ENCODE peak calls at places on chromosome 22, in four cellular contexts. B is cardiac muscle cell, X is foreskin fibroblast, H is mucosa of descending colon. E is an unnamed sample.

GRCh38 chr22:45254789-45255261 is 14.1 kb upstream of the KIAA0930 start:
- DNase-seq in B (no peak), X (no peak), H (no peak), E (no peak)

GRCh38 chr22:22920104-22920654 is 32.6 kb downstream of the IGLL5 start:
- DNase-seq in B (no peak), X (no peak), H (no peak), E (no peak)

GRCh38 chr22:47245286-47245685 is 482.8 kb downstream of the TBC1D22A start:
- DNase-seq in B (no peak), X (no peak), H (no peak), E (no peak)

GRCh38 chr22:41415554-41415953 is 31.0 kb downstream of the TOB2 start:
- DNase-seq in B (no peak), X (no peak), H (no peak), E (no peak)

GRCh38 chr22:37581534-37581933 is 1.6 kb upstream of the LGALS2 start:
- DNase-seq in B (no peak), X (no peak), H (peak), E (no peak)

GRCh38 chr22:47146941-47147340 is 384.5 kb downstream of the TBC1D22A start:
- DNase-seq in B (no peak), X (no peak), H (no peak), E (no peak)

GRCh38 chr22:30324008-30324730 is 2.6 kb downstream of the TBC1D10A start:
- DNase-seq in B (no peak), X (peak), H (no peak), E (no peak)

GRCh38 chr22:46328066-46328465 is 7.4 kb upstream of the TRMU start:
- DNase-seq in B (no peak), X (no peak), H (no peak), E (no peak)

GRCh38 chr22:37226514-37226913 is 14.2 kb upstream of the SSTR3 start:
- DNase-seq in B (no peak), X (no peak), H (no peak), E (no peak)

GRCh38 chr22:44188986-44189630 is 8.4 kb downstream of the PARVG start:
- DNase-seq in B (no peak), X (no peak), H (peak), E (no peak)

GRCh38 chr22:37759281-37759680 is 48.5 kb upstream of the GCAT start:
- DNase-seq in B (no peak), X (no peak), H (no peak), E (no peak)

GRCh38 chr22:23068832-23069385 is 1.4 kb upstream of the GNAZ start:
- DNase-seq in B (no peak), X (no peak), H (peak), E (no peak)

GRCh38 chr22:46725096-46725495 is 13.0 kb downstream of the CERK start:
- DNase-seq in B (no peak), X (no peak), H (no peak), E (no peak)

GRCh38 chr22:23847991-23848864 is 9.4 kb upstream of the DERL3 start:
- DNase-seq in B (peak), X (peak), H (peak), E (no peak)

GRCh38 chr22:19125474-19126308 is 3.5 kb upstream of the DGCR2 start:
- DNase-seq in B (no peak), X (no peak), H (no peak), E (no peak)

GRCh38 chr22:40855960-40856512 is 403 bp downstream of the ST13 start:
- DNase-seq in B (peak), X (peak), H (no peak), E (no peak)

GRCh38 chr22:36010913-36011312 is 17.7 kb downstream of the RBFOX2 start:
- DNase-seq in B (no peak), X (peak), H (no peak), E (no peak)

GRCh38 chr22:18110194-18110943 is at the start of gene TUBA8:
- DNase-seq in B (peak), X (peak), H (no peak), E (no peak)

GRCh38 chr22:44906248-44906936 is 103.4 kb downstream of the PHF21B start:
- DNase-seq in B (no peak), X (no peak), H (no peak), E (no peak)

GRCh38 chr22:44939451-44939850 is 70.4 kb downstream of the PHF21B start:
- DNase-seq in B (no peak), X (no peak), H (peak), E (no peak)

GRCh38 chr22:25405854-25406509 is 158.5 kb upstream of the GRK3 start:
- DNase-seq in B (no peak), X (no peak), H (no peak), E (no peak)

GRCh38 chr22:38924197-38924952 is 33.0 kb upstream of the APOBEC3A start:
- DNase-seq in B (peak), X (peak), H (peak), E (peak)

DNA sequence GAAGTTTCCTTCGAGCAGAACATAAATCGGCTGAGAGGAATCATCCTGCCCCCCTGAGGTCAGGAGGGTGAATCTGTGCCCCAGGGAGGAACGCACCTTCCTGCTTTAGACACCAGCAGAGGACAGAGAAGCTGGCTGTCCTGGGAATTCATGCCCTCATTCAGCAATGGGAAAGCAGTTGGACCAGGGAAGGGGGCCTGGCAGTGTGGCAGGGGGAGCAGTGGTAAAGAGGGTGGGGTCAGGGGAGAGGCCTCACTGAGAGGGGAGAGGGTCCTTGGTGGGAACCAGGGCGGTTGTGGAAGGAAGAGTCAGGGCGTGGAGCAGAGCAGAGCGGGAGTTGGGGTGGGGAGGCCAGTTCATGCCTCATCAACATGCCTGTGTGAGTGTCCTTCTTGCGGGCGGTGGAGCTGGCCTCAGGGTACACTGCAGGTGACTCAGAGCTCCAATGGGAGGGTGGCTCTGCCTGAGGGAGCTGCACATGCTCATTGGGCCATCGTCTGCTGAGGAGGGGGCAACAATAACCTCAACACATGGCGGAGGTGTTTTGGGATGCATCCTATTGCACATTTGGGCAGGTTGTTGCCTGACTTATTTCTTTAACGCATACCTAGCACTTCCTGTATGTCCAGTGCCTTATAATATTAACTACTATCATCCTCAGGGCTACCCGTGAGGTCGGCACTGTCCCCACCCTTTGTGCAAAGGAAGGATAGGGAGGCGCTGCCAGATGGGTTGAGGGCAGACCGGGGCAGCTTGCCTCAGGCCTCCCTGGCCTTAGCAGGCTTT is 23.2 kb downstream of the MED15 start:
- DNase-seq in B (no peak), X (peak), H (peak), E (no peak)
- TF ChIP-seq CTCF in B (no peak), X (no peak), H (no peak), E (no peak)

GRCh38 chr22:50208430-50208938 is 7.7 kb downstream of the SELENOO start:
- DNase-seq in B (no peak), X (no peak), H (no peak), E (no peak)

GRCh38 chr22:50208939-50209892 is 8.4 kb downstream of the SELENOO start:
- DNase-seq in B (no peak), X (no peak), H (no peak), E (no peak)

GRCh38 chr22:50205781-50206569 is 5.2 kb downstream of the SELENOO start:
- DNase-seq in B (no peak), X (no peak), H (no peak), E (no peak)

GRCh38 chr22:50207383-50208031 is 6.7 kb downstream of the SELENOO start:
- DNase-seq in B (no peak), X (no peak), H (no peak), E (no peak)

DNA sequence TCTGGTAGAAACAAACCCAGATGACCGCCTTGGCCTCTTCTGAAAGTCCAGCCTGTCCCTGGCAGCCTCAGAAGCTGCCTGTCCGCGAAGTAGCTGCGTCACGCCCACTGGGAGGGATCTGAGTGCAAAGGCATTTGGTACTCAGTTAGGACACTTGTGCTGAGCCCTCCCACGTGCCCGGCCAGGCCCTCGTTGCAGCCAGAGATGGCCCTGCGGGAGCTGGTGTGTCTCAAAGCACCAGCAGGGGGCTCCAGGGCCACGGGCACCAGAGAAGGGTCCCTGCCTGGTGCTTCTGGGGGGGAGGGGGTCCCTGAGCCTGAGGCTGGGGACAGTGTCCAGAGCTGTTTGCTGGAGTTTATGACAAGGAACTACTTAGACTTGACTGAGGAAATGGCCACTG is 5.8 kb downstream of the SELENOO start:
- DNase-seq in B (peak), X (peak), H (peak), E (no peak)
- TF ChIP-seq CTCF in B (peak), X (peak), H (no peak), E (peak)

DNA sequence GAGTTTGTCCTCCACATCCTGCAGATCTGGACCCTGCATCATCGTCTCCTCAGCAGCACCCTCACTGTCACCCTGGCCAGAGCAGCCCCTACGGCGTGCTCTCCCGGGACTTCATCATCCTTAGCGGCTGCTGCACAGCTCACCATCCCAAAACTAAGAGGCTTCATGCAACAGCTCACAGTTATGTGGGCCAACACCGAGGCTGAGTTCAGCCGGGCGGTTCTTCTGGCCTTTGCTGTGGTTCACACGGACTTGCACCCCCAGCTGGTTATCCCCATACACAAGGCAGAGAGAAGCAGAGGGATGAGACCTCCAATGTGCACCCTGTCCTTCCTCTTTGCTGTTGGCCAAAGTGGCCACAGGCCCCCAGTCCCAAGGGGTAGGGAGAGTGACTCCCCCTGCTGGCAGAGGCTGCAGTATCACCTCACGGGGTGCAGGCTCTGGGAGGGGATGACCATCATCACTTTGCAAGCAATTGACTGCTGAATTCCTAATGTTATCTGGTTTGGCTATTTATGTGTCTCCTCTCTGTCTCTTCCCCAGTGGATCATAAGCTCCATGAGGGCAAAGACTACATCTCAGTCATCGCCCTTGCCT is 276.8 kb downstream of the BRD1 start:
- DNase-seq in B (no peak), X (no peak), H (no peak), E (no peak)
- TF ChIP-seq CTCF in B (no peak), X (no peak), H (no peak), E (no peak)

GRCh38 chr22:32587449-32587848 is 112.8 kb downstream of the FBXO7 start:
- DNase-seq in B (no peak), X (no peak), H (no peak), E (no peak)
- TF ChIP-seq CTCF in B (no peak), X (no peak), H (no peak), E (no peak)

E was measured in astrocyte of the cerebellum.